ENCODE peak calls at places on chromosomes 5 and 9, in seven cellular contexts. W is PC-3, M is neural progenitor cell, H is hepatocyte, J is HCT116, B is OCI-LY7, F is mammary epithelial cell. N is an unnamed sample. For H3K4me1 and H4K20me1, the result is how much of the 10 kb centered on the place peaks cover.

GRCh38 chr9:87382902-87383301 is 114.8 kb upstream of the DAPK1 start:
- DNase-seq in M (no peak), F (peak), W (no peak), J (no peak), B (no peak), H (no peak), N (peak)

GRCh38 chr9:15349892-15350761 is 43.1 kb upstream of the TTC39B start:
- DNase-seq in H (no peak), F (peak), J (no peak), W (peak), B (no peak), M (no peak), N (peak)

GRCh38 chr9:132977626-132978450 is 656 bp upstream of the GFI1B start:
- DNase-seq in J (peak), F (peak), M (peak), H (peak), B (peak), W (peak), N (peak)

GRCh38 chr9:93223241-93224180 is 39.6 kb downstream of the WNK2 start:
- DNase-seq in J (peak), H (peak), M (no peak), F (peak), B (no peak), W (peak), N (peak)

GRCh38 chr9:113548221-113549041 is 84.9 kb downstream of the RGS3 start:
- DNase-seq in B (peak), J (no peak), H (peak), F (peak), W (no peak), M (peak), N (peak)

GRCh38 chr5:151202381-151203139 is 21.3 kb downstream of the CCDC69 start:
- DNase-seq in B (peak), F (peak), J (peak), H (no peak), W (peak), M (no peak), N (peak)

GRCh38 chr9:95623614-95624013 is 106.8 kb upstream of the PTCH1 start:
- DNase-seq in J (no peak), B (no peak), W (peak), M (no peak), H (no peak), F (no peak), N (no peak)

GRCh38 chr9:134319306-134320194 is 6.7 kb upstream of the RXRA start:
- DNase-seq in M (peak), J (no peak), H (no peak), W (no peak), B (no peak), F (no peak), N (no peak)

GRCh38 chr9:105191508-105192118 is 52.8 kb upstream of the SLC44A1 start:
- DNase-seq in F (no peak), J (no peak), W (peak), H (no peak), B (no peak), M (no peak), N (peak)

DNA sequence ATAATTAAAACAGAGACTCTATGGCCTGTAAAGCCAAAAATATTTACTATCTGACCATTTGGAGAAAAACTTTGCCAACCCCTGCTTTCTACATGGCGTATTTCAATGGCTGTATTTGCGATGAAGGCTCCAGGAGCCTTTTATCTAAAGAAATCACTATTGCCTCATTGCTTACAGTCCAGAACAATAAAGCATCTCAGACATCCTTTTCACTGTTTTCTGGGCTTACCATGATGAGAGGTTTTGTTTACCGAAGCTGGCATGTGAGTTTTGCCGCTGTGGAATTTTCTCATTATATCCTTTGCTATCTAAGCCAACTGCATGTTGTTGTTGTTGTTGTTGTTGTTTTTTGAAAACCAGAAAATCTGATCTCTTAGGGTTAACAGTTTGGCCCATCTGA is 13.9 kb downstream of the PALM2AKAP2 start:
- DNase-seq in F (no peak), B (no peak), W (no peak), J (no peak), M (no peak), H (no peak), N (no peak)
- H3K4me3 ChIP-seq in F (no peak), B (no peak), W (no peak), J (no peak), M (no peak), H (no peak), N (no peak)

GRCh38 chr9:121324755-121325154 is 45.3 kb downstream of the STOM start:
- DNase-seq in M (no peak), J (no peak), F (no peak), B (no peak), W (no peak), H (no peak), N (no peak)

GRCh38 chr9:121325387-121325786 is 44.7 kb downstream of the STOM start:
- DNase-seq in H (no peak), J (no peak), F (no peak), M (no peak), B (no peak), W (no peak), N (no peak)

GRCh38 chr9:121326924-121327613 is 43.0 kb downstream of the STOM start:
- DNase-seq in F (no peak), J (no peak), B (no peak), H (no peak), M (no peak), W (no peak), N (no peak)

GRCh38 chr9:121324316-121324715 is 45.7 kb downstream of the STOM start:
- DNase-seq in F (no peak), M (no peak), W (no peak), J (no peak), H (no peak), B (no peak), N (no peak)

DNA sequence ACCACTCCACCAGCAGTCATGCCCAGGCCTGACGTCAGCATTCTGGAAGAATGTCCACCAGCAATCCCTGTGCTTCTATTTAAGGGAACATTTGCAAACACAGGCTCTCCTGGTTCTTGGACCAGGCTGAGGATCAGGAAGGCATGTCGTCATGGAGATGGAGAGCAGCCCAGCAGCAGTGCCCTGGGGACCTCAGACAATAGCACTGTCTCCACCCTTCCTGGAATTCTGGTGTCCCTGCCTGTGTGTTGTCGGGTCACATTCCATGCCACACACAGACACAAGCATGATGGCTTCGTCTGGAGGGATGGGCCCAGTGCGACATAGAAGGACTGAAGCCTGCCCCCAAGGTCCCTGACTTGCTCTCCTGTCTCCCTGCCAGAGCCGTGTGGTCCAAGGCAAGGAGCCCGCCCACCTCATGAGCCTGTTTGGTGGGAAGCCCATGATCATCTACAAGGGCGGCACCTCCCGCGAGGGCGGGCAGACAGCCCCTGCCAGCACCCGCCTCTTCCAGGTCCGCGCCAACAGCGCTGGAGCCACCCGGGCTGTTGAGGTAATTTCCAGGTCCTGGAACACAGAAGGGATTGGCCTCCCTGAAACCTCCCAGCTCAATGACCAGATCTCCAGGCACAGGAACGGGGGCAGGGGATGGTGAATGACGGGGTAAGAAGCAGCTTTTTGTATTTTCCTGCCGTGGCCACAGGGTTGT is 43.8 kb downstream of the STOM start:
- DNase-seq in B (no peak), H (no peak), J (no peak), M (peak), F (peak), W (peak), N (peak)
- H3K4me1 ChIP-seq in B (under half), H (under half), J (under half), M (under half), F (under half), W (under half), N (under half)

GRCh38 chr9:124349267-124349666 is 66.0 kb downstream of the PSMB7 start:
- DNase-seq in H (no peak), B (no peak), W (no peak), F (no peak), M (no peak), J (no peak), N (no peak)
- H4K20me1 ChIP-seq in H (under half), B (under half), W (under half), F (under half), M (under half), J (under half), N (under half)

GRCh38 chr9:124768275-124768674 is 2.8 kb downstream of the NR6A1 start:
- DNase-seq in B (no peak), M (no peak), H (no peak), F (no peak), W (no peak), J (no peak), N (no peak)
- H3K4me3 ChIP-seq in B (peak), M (peak), H (no peak), F (no peak), W (peak), J (no peak), N (no peak)

DNA sequence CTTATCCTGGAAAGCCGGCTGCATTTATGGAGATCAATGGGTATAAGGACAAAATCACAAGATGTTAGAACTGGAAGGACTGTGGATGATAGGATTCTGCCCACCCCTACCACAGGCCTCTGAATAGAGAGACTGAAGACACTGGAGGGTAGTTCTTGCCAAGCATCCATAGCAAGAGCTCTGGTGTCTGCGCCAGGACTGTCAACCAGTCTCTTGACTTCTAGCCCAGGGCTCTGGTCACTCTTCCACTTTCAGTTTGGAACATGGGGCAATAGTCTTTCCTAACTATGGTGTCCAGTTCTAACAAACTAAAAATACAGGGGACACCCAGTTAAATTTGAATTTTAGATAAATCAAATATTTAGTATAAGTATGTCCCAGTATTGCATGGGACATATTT is 23.4 kb downstream of the LARP1 start:
- DNase-seq in B (no peak), F (no peak), H (no peak), M (no peak), W (no peak), J (no peak), N (peak)
- H3K4me1 ChIP-seq in B (under half), F (under half), H (under half), M (under half), W (under half), J (half or more), N (under half)

DNA sequence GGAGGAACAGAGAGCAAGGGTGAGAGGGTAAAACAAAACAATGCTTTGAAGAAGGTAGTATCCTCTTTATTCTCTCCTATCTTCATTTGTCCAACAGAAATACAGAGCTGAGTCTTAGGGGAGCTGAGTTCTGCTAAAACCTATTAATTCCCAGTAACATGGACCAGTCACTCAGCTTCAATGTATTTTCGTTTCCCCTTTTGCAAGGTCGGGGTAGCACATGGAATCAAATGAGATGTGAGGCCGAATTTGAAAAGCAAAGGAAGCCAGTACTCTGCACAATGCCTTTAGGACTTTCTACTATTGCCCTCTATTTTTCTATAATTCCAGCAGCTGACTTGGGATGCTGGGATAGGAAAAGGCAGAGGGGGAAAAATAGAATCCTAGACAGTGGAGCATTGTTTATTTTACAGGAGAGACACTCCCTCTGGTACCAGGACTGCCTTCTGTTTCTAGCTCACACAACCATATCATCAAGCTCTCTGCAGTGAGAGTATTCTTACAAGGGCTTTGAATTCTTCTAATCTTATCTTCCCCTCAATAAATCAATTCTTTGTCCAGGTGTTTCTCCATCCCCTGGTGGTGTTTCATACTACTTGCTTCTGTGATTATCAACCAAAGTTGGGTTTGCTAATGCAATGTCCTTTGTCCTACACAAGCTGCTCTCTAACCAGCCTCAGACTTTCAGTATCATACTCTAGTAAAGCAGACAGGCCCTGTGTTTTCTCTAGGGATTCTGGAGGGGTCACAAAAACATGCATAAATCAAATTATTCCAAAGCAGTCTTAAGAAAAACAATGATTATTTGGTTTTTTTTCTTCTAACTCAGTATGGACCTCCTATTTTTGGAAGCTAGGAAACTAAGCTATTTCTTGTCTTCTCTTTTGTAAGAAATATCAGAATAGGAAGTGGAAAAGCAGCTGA is 341.5 kb downstream of the OSTF1 start:
- DNase-seq in B (peak), F (no peak), M (no peak), H (peak), J (no peak), W (no peak), N (no peak)
- H4K20me1 ChIP-seq in B (under half), F (under half), M (under half), H (under half), J (under half), W (under half), N (under half)

DNA sequence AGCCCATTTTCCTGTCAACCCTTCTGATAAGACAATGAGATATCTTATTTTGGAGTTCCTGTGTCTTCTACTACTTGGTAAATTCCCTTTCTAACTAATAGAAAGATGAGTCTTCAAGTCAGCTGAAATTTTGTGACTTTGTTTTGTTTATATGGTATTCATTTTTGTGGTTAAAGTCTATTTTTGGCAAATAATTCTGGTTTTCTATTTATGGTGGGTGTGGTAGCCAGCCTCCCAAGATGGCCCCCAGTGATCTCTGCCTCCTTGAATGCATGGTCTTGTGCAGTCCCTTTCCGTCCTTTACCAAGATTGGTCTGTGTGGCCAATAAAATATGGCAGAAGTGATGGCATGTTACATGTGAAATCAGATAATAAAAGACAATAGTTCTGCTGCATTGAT is 91.5 kb downstream of the NR3C1 start:
- DNase-seq in W (no peak), B (no peak), H (no peak), F (no peak), J (no peak), M (no peak), N (peak)
- H3K4me3 ChIP-seq in W (no peak), B (no peak), H (no peak), F (no peak), J (no peak), M (no peak), N (no peak)

N was measured in fibroblast of lung.